ENCODE peak calls at places on chromosomes 11 and 22, in ten cellular contexts. H, X, W, Z, Y, M, T, S, K and R are unnamed samples.

GRCh38 chr22:29154364-29155048 is 51.2 kb upstream of the EMID1 start:
- DNase-seq in H (peak), X (peak), W (peak), Z (peak), Y (peak), M (peak), T (peak), S (peak), K (peak), R (peak)

GRCh38 chr11:34840736-34841386 is 75.3 kb downstream of the APIP start:
- DNase-seq in H (no peak), X (no peak), W (no peak), Z (peak), Y (no peak), M (peak), T (no peak), S (no peak), K (no peak), R (no peak)

GRCh38 chr22:30490399-30490798 is 15.1 kb downstream of the SEC14L4 start:
- DNase-seq in H (no peak), X (no peak), W (no peak), Z (no peak), Y (no peak), M (no peak), T (no peak), S (no peak), K (no peak), R (no peak)

GRCh38 chr11:86303257-86303656 is 1.2 kb downstream of the HIKESHI start:
- DNase-seq in H (no peak), X (no peak), W (no peak), Z (no peak), Y (no peak), M (peak), T (no peak), S (no peak), K (no peak), R (no peak)

GRCh38 chr11:108647701-108648527 is 17.0 kb upstream of the DDX10 start:
- DNase-seq in H (peak), X (peak), W (peak), Z (peak), Y (peak), M (peak), T (peak), S (peak), K (peak), R (no peak)

GRCh38 chr22:50581031-50581949 is 1.4 kb downstream of the CHKB start:
- DNase-seq in H (no peak), X (no peak), W (no peak), Z (no peak), Y (no peak), M (no peak), T (no peak), S (no peak), K (no peak), R (peak)

GRCh38 chr11:79179087-79179486 is 261.7 kb downstream of the TENM4 start:
- DNase-seq in H (no peak), X (no peak), W (no peak), Z (no peak), Y (no peak), M (no peak), T (no peak), S (no peak), K (no peak), R (no peak)

GRCh38 chr11:64999478-64999877 is 2.7 kb upstream of the BATF2 start:
- DNase-seq in H (no peak), X (no peak), W (no peak), Z (no peak), Y (no peak), M (no peak), T (no peak), S (no peak), K (no peak), R (no peak)